ENCODE peak calls at places on chromosomes 1 and 21, in four cellular contexts. T is PC-3; C is activated CD8-positive, alpha-beta T cell treated with anti-CD3 and anti-CD28 coated beads for 36 hours; D is Calu3. N is an unnamed sample.

GRCh38 chr1:233281711-233282581 is 13.6 kb downstream of the PCNX2 start:
- DNase-seq in C (peak), D (no peak), T (peak), N (no peak)

GRCh38 chr1:162587347-162587746 is 25.8 kb downstream of the UAP1 start:
- DNase-seq in T (peak), D (peak), C (no peak), N (no peak)

GRCh38 chr1:202101182-202101581 is 21.5 kb upstream of the GPR37L1 start:
- DNase-seq in C (no peak), T (no peak), D (peak), N (no peak)

GRCh38 chr1:186094170-186094569 is 280.9 kb downstream of the TPR start:
- DNase-seq in C (no peak), D (no peak), T (peak), N (no peak)

GRCh38 chr1:177567393-177567792 is 396.6 kb downstream of the BRINP2 start:
- DNase-seq in D (peak), C (no peak), T (peak), N (no peak)

GRCh38 chr21:30268608-30269197 is 14.0 kb downstream of the KRTAP24-1 start:
- DNase-seq in C (no peak), D (no peak), T (peak), N (no peak)

GRCh38 chr1:195831789-195832188 is 776.5 kb downstream of the KCNT2 start:
- DNase-seq in D (no peak), C (no peak), T (no peak), N (no peak)

GRCh38 chr1:80656011-80656627 is 1144.6 kb upstream of the ADGRL2 start:
- DNase-seq in C (no peak), D (peak), T (peak), N (no peak)

GRCh38 chr1:153345187-153346066 is 3.2 kb downstream of the PGLYRP4 start:
- DNase-seq in D (no peak), C (peak), T (no peak), N (no peak)

GRCh38 chr1:47563206-47563605 is 125.4 kb downstream of the FOXD2 start:
- DNase-seq in C (no peak), T (no peak), D (no peak), N (no peak)
- TF ChIP-seq CTCF in C (no peak), T (no peak), D (no peak), N (no peak)

GRCh38 chr1:184464757-184465156 is 77.9 kb downstream of the C1orf21 start:
- DNase-seq in T (no peak), C (no peak), D (no peak), N (no peak)
- TF ChIP-seq CTCF in T (no peak), C (no peak), D (no peak), N (no peak)

DNA sequence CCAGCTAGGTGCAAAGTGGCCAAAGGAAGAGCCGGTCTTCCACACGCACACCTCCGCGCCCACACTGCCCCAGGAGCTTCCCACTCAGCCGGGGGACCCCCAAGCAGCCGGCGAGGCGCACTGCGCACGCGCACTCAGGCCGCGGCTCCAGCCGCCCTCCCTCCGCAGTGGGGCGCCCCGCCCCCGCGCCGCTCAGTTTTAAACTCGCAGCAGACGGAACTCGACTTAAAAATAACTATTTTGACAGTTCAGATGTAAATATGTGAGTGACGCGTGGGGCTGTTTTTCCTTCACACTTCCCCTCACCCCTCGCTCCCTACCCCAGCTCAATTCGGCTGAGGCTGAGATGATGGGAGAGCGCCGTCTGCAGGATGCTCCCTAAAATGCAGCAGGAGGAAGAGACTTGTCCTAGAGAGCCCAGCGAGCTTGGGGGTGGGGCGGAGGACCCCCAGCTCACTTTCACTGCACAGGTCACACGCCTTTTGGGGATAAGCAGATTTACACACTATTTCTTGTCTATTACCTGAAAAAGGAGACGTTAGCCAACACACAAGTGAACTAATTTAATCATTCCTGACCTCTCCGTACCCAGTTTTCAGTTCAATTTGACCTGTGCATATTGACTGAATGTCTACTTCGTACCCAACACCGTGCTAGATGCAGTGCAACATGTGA is 8.9 kb upstream of the LEMD1 start:
- DNase-seq in D (peak), T (peak), C (peak), N (peak)
- TF ChIP-seq CTCF in D (peak), T (peak), C (peak), N (no peak)

GRCh38 chr1:13573586-13573985 is 10.0 kb upstream of the PDPN start:
- DNase-seq in D (no peak), T (no peak), C (no peak), N (no peak)

DNA sequence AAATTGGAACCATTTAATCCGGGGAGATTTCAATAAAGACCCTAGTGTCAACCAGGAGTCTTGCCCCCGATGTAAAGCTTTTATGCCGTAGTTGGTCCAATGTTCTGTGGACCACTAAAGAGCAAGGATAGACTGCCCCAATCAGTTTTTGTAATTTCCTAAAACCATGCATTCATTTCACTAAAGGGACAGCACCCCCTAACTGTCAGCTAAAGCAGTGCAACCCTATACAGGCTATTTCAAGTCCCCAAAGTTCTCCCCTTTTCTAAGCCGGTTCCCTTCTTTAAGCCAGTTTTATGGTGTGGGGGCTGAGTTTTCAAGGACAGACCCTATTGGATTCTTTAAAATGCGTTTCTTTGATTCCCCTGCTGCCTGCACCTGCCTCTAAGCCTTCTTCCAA is 12.7 kb upstream of the PDPN start:
- DNase-seq in C (peak), T (no peak), D (no peak), N (no peak)
- TF ChIP-seq CTCF in C (peak), T (peak), D (no peak), N (no peak)

GRCh38 chr1:83954301-83954823 is 44.6 kb downstream of the TTLL7 start:
- DNase-seq in C (no peak), T (no peak), D (no peak), N (no peak)
- TF ChIP-seq CTCF in C (no peak), T (no peak), D (no peak), N (no peak)

GRCh38 chr1:26538480-26539412 is 9.2 kb downstream of the RPS6KA1 start:
- DNase-seq in T (peak), D (peak), C (peak), N (no peak)
- TF ChIP-seq CTCF in T (peak), D (peak), C (peak), N (no peak)

GRCh38 chr21:39911286-39911685 is 44.0 kb downstream of the PCP4 start:
- DNase-seq in D (peak), C (no peak), T (peak), N (no peak)
- TF ChIP-seq CTCF in D (no peak), C (no peak), T (peak), N (no peak)

GRCh38 chr1:226100436-226101347 is 38.2 kb downstream of the H3-3A start:
- DNase-seq in C (peak), T (peak), D (peak), N (no peak)
- TF ChIP-seq CTCF in C (no peak), T (no peak), D (no peak), N (no peak)

N was measured in activated B cell treated with CpG ODN at 0.5 μM for 24 hours.